ENCODE peak calls at places on chromosomes 1 and 21, in six cellular contexts. X, O, E, C, Y and N are unnamed samples.

GRCh38 chr21:37407719-37408455 is 41.3 kb downstream of the DYRK1A start:
- DNase-seq in Y (no peak), E (no peak), X (no peak), O (no peak), C (no peak), N (no peak)

GRCh38 chr1:116125761-116126160 is 14.6 kb downstream of the MAB21L3 start:
- DNase-seq in C (no peak), O (no peak), Y (no peak), E (no peak), X (no peak), N (no peak)

GRCh38 chr1:233625510-233625981 is 11.6 kb downstream of the KCNK1 start:
- DNase-seq in Y (no peak), O (no peak), X (no peak), E (no peak), C (no peak), N (no peak)

GRCh38 chr1:32138965-32139364 is 31.1 kb downstream of the KPNA6 start:
- DNase-seq in Y (no peak), X (peak), O (no peak), E (peak), C (no peak), N (peak)

GRCh38 chr1:234772345-234773147 is 162.6 kb upstream of the IRF2BP2 start:
- DNase-seq in E (peak), O (peak), C (peak), X (peak), Y (peak), N (peak)

GRCh38 chr1:204578867-204579664 is 62.9 kb downstream of the MDM4 start:
- DNase-seq in X (no peak), Y (peak), E (no peak), C (no peak), O (no peak), N (no peak)

GRCh38 chr1:205528887-205529825 is 24.7 kb downstream of the CDK18 start:
- DNase-seq in E (no peak), Y (peak), C (peak), X (peak), O (peak), N (peak)

GRCh38 chr1:56709269-56709880 is 64.3 kb downstream of the PRKAA2 start:
- DNase-seq in E (peak), X (peak), C (peak), Y (peak), O (no peak), N (peak)

GRCh38 chr21:26107439-26107838 is 63.1 kb downstream of the APP start:
- DNase-seq in O (no peak), Y (peak), E (no peak), X (no peak), C (no peak), N (no peak)

GRCh38 chr1:26530898-26531598 is 1.5 kb downstream of the RPS6KA1 start:
- DNase-seq in C (no peak), X (peak), O (no peak), Y (peak), E (peak), N (peak)

GRCh38 chr1:17314491-17314971 is 6.5 kb downstream of the PADI4 start:
- DNase-seq in C (no peak), O (no peak), Y (no peak), E (no peak), X (no peak), N (no peak)

GRCh38 chr1:59596432-59596831 is 218.3 kb upstream of the HOOK1 start:
- DNase-seq in Y (no peak), C (peak), E (no peak), O (peak), X (no peak), N (peak)